ENCODE peak calls at places on chromosomes 7 and 10, in five cellular contexts. M is K562, I is HepG2, K is SK-N-SH, R is GM12878. G is an unnamed sample.

GRCh38 chr10:34010891-34011290 is 676.4 kb upstream of the NRP1 start:
- DNase-seq in M (no peak), I (no peak), K (no peak), R (no peak), G (no peak)

GRCh38 chr7:12211054-12212050 is at the start of gene TMEM106B:
- DNase-seq in M (peak), I (peak), K (peak), R (peak), G (peak)

GRCh38 chr7:88311675-88312036 is 5.0 kb upstream of the STEAP4 start:
- DNase-seq in M (no peak), I (no peak), K (no peak), R (no peak), G (no peak)

GRCh38 chr10:69883680-69884375 is 82.1 kb downstream of the COL13A1 start:
- DNase-seq in M (no peak), I (no peak), K (no peak), R (no peak), G (no peak)

GRCh38 chr7:35333265-35333664 is 79.4 kb upstream of the TBX20 start:
- DNase-seq in M (no peak), I (no peak), K (no peak), R (no peak), G (no peak)

GRCh38 chr7:8161398-8161828 is 100.6 kb downstream of the ICA1 start:
- DNase-seq in M (peak), I (no peak), K (no peak), R (no peak), G (no peak)

GRCh38 chr10:49254556-49255318 is 44.2 kb upstream of the C10orf71 start:
- DNase-seq in M (no peak), I (no peak), K (no peak), R (no peak), G (no peak)

GRCh38 chr10:50312464-50313437 is 61.4 kb upstream of the ASAH2 start:
- DNase-seq in M (no peak), I (no peak), K (no peak), R (no peak), G (no peak)

GRCh38 chr10:101760510-101760909 is 15.4 kb downstream of the FGF8 start:
- DNase-seq in M (no peak), I (no peak), K (peak), R (no peak), G (no peak)

GRCh38 chr10:101762736-101763135 is 13.2 kb downstream of the FGF8 start:
- DNase-seq in M (no peak), I (no peak), K (peak), R (no peak), G (no peak)

GRCh38 chr10:101758858-101759257 is 17.1 kb downstream of the FGF8 start:
- DNase-seq in M (no peak), I (no peak), K (no peak), R (no peak), G (no peak)

GRCh38 chr10:101761226-101761625 is 14.7 kb downstream of the FGF8 start:
- DNase-seq in M (no peak), I (no peak), K (peak), R (no peak), G (no peak)

GRCh38 chr10:101759354-101760247 is 16.3 kb downstream of the FGF8 start:
- DNase-seq in M (no peak), I (no peak), K (peak), R (no peak), G (no peak)
- TF ChIP-seq CTCF in M (no peak), I (no peak), K (no peak), R (no peak), G (no peak)

GRCh38 chr7:17099083-17099973 is 199.1 kb upstream of the AHR start:
- DNase-seq in M (no peak), I (peak), K (no peak), R (no peak), G (peak)
- TF ChIP-seq YY1 in M (no peak), I (peak), K (no peak), R (no peak), G (peak)

GRCh38 chr7:21407806-21408480 is 19.9 kb upstream of the SP4 start:
- DNase-seq in M (no peak), I (no peak), K (no peak), R (no peak), G (no peak)
- TF ChIP-seq REST in M (no peak), I (no peak), K (no peak), R (no peak), G (no peak)

GRCh38 chr10:5349362-5349761 is 15.4 kb upstream of the UCN3 start:
- DNase-seq in M (no peak), I (no peak), K (no peak), R (no peak), G (no peak)
- TF ChIP-seq CTCF in M (no peak), I (no peak), K (no peak), R (no peak), G (no peak)

GRCh38 chr7:26658080-26658697 is 206.2 kb downstream of the SKAP2 start:
- DNase-seq in M (no peak), I (no peak), K (no peak), R (no peak), G (no peak)
- TF ChIP-seq YY1 in M (no peak), I (no peak), K (no peak), R (no peak), G (no peak)

DNA sequence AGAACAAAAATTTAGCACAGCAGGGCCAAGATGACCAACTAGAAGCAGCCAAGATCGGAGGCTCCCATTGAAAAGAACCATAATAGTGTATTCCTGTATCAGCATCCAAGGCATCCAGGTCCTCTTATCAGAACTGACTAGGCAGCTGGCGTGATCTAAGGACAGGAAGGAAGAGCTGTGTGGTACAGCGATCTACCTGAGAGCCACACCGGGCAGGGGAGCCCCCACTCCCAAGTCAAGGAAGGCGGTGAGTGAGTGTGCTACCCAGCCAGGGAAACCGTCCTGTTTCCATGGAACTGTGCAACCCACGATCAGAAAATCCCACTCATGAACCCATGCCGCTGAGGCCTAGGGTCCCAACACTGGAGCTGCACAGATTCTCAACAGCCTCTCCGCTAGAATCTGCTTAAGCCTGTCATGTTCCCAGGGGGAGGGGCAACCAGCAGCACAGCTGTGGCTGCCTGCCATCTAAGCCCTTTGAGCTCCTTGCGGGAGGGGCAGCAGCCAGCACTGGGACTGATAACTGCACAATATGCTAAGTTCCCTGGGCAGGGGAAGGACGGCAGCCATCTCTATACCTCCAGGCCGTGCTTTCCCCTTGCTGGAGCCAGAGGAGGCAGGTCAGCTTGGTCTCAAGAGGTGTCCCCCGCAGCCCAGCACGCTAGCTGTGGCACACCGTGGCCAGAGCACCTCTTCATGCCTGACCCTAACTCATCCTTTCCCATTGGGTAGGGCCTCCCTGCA is 213.0 kb upstream of the SMIM30 start:
- DNase-seq in M (peak), I (peak), K (no peak), R (no peak), G (no peak)
- TF ChIP-seq REST in M (no peak), I (no peak), K (no peak), R (no peak), G (no peak)

DNA sequence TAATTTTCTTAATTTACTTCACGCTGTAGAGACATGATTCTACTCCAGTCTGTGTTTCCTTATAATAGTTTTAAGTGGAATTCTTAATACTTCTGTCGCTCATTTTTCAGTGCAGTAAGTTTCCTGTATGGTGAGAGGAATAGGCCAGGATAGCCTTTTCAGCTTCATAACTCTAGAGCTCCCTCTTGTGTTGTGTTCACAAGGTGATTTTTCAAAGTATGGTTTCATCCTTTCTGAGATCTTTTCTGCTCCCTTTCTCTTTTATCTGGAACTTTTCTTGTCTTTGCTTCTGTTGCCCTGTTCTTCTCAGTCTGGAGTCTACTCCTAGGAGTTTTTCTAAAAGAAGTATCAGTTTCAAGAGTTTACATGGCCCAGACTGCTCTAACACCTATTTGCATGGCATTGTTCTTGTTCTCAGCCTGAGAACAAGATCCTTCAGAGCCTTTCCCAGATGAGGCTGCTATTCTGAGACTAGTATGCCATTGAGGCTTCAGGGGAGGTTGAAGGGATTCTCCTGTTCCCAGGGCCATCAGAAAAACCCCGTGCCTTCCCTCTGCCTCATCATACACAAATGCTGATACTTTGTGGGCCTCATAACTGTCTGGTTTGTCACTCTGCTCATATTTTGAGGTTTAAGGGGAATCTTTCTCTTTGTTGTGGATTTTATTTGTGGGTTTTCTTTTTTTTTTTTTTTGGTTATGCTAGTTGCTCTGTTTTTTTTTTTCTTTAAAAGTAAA is 21.8 kb downstream of the NET1 start:
- DNase-seq in M (peak), I (peak), K (peak), R (no peak), G (peak)
- TF ChIP-seq CTCF in M (peak), I (peak), K (peak), R (peak), G (peak)

GRCh38 chr7:17526621-17527020 is 228.2 kb downstream of the AHR start:
- DNase-seq in M (no peak), I (no peak), K (no peak), R (no peak), G (no peak)

GRCh38 chr7:17530741-17531417 is 232.4 kb downstream of the AHR start:
- DNase-seq in M (no peak), I (peak), K (no peak), R (peak), G (peak)

GRCh38 chr7:17524746-17525145 is 226.3 kb downstream of the AHR start:
- DNase-seq in M (no peak), I (no peak), K (no peak), R (no peak), G (no peak)

GRCh38 chr7:17530249-17530648 is 231.8 kb downstream of the AHR start:
- DNase-seq in M (no peak), I (no peak), K (no peak), R (no peak), G (no peak)

DNA sequence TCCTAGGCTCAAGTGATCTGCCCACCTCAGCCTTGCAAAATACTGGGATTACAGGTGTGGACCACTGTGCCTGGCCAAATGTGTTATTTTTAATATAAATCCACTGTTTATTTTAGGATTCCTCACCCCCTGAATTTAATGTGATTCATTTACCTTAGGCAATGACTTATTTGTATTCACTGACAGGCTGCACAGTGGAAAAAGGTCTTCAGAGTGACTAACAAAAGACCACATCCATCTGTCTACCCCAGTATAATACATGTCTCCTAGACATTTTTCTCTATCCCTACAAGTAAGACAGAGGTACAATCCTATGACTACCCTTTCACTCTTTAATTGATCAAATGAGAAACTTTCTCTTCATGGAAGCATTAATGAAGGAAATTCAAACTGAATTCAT is 230.2 kb downstream of the AHR start:
- DNase-seq in M (no peak), I (no peak), K (no peak), R (no peak), G (no peak)
- TF ChIP-seq YY1 in M (no peak), I (no peak), K (no peak), R (no peak), G (no peak)

GRCh38 chr10:72200883-72201282 is 14.9 kb upstream of the ANAPC16 start:
- DNase-seq in M (no peak), I (no peak), K (no peak), R (no peak), G (no peak)
- TF ChIP-seq REST in M (no peak), I (no peak), K (no peak), R (no peak), G (no peak)